ENCODE peak calls at places on chromosomes 16 and 17, in four cellular contexts. One of them, this sample, is unnamed.

GRCh38 chr17:44916059-44916780 is 920 bp upstream of the GFAP start:
- DNase-seq in Right ventricle myocardium superior: no peak
- DNase-seq in GM13976: no peak
- DNase-seq in activated gamma-delta T cell treated with anti-CD3 and anti-CD28 coated beads, Interleukin-2, amount 50 U/mL, for 16 hours: no peak
- DNase-seq in this sample: no peak

GRCh38 chr17:50187741-50188520 is 13.5 kb downstream of the COL1A1 start:
- DNase-seq in Right ventricle myocardium superior: no peak
- DNase-seq in GM13976: no peak
- DNase-seq in activated gamma-delta T cell treated with anti-CD3 and anti-CD28 coated beads, Interleukin-2, amount 50 U/mL, for 16 hours: no peak
- DNase-seq in this sample: no peak

GRCh38 chr16:88341551-88342290 is 41.0 kb upstream of the ZNF469 start:
- DNase-seq in Right ventricle myocardium superior: peak
- DNase-seq in GM13976: no peak
- DNase-seq in activated gamma-delta T cell treated with anti-CD3 and anti-CD28 coated beads, Interleukin-2, amount 50 U/mL, for 16 hours: no peak
- DNase-seq in this sample: no peak

GRCh38 chr17:63035271-63035670 is 69.2 kb downstream of the TANC2 start:
- DNase-seq in Right ventricle myocardium superior: no peak
- DNase-seq in GM13976: no peak
- DNase-seq in activated gamma-delta T cell treated with anti-CD3 and anti-CD28 coated beads, Interleukin-2, amount 50 U/mL, for 16 hours: no peak
- DNase-seq in this sample: no peak

GRCh38 chr17:82816358-82816757 is 23.5 kb downstream of the ZNF750 start:
- DNase-seq in Right ventricle myocardium superior: no peak
- DNase-seq in GM13976: no peak
- DNase-seq in activated gamma-delta T cell treated with anti-CD3 and anti-CD28 coated beads, Interleukin-2, amount 50 U/mL, for 16 hours: no peak
- DNase-seq in this sample: no peak

GRCh38 chr16:19774024-19774423 is 56.0 kb downstream of the IQCK start:
- DNase-seq in Right ventricle myocardium superior: no peak
- DNase-seq in GM13976: no peak
- DNase-seq in activated gamma-delta T cell treated with anti-CD3 and anti-CD28 coated beads, Interleukin-2, amount 50 U/mL, for 16 hours: no peak
- DNase-seq in this sample: no peak

GRCh38 chr16:11201498-11202259 is 54.3 kb downstream of the SOCS1 start:
- DNase-seq in Right ventricle myocardium superior: no peak
- DNase-seq in GM13976: no peak
- DNase-seq in activated gamma-delta T cell treated with anti-CD3 and anti-CD28 coated beads, Interleukin-2, amount 50 U/mL, for 16 hours: no peak
- DNase-seq in this sample: no peak

GRCh38 chr17:71118039-71118438 is 948.7 kb downstream of the KCNJ2 start:
- DNase-seq in Right ventricle myocardium superior: no peak
- DNase-seq in GM13976: no peak
- DNase-seq in activated gamma-delta T cell treated with anti-CD3 and anti-CD28 coated beads, Interleukin-2, amount 50 U/mL, for 16 hours: no peak
- DNase-seq in this sample: no peak

GRCh38 chr16:278863-279366 is 1.5 kb upstream of the ARHGDIG start:
- DNase-seq in Right ventricle myocardium superior: no peak
- DNase-seq in GM13976: peak
- DNase-seq in activated gamma-delta T cell treated with anti-CD3 and anti-CD28 coated beads, Interleukin-2, amount 50 U/mL, for 16 hours: no peak
- DNase-seq in this sample: no peak

GRCh38 chr16:55184052-55184451 is 140.0 kb upstream of the IRX6 start:
- DNase-seq in Right ventricle myocardium superior: no peak
- DNase-seq in GM13976: no peak
- DNase-seq in activated gamma-delta T cell treated with anti-CD3 and anti-CD28 coated beads, Interleukin-2, amount 50 U/mL, for 16 hours: no peak
- DNase-seq in this sample: no peak

GRCh38 chr17:45223541-45224528 is 2.1 kb downstream of the FMNL1 start:
- DNase-seq in Right ventricle myocardium superior: peak
- DNase-seq in GM13976: no peak
- DNase-seq in activated gamma-delta T cell treated with anti-CD3 and anti-CD28 coated beads, Interleukin-2, amount 50 U/mL, for 16 hours: peak
- DNase-seq in this sample: no peak

GRCh38 chr17:40557531-40558299 is 7.6 kb downstream of the CCR7 start:
- DNase-seq in Right ventricle myocardium superior: peak
- DNase-seq in GM13976: no peak
- DNase-seq in activated gamma-delta T cell treated with anti-CD3 and anti-CD28 coated beads, Interleukin-2, amount 50 U/mL, for 16 hours: no peak
- DNase-seq in this sample: no peak

GRCh38 chr17:45751466-45751865 is 32.7 kb upstream of the CRHR1 start:
- DNase-seq in Right ventricle myocardium superior: no peak
- DNase-seq in GM13976: no peak
- DNase-seq in activated gamma-delta T cell treated with anti-CD3 and anti-CD28 coated beads, Interleukin-2, amount 50 U/mL, for 16 hours: no peak
- DNase-seq in this sample: no peak

GRCh38 chr16:56482667-56483236 is 31.4 kb downstream of the OGFOD1 start:
- DNase-seq in Right ventricle myocardium superior: no peak
- DNase-seq in GM13976: no peak
- DNase-seq in activated gamma-delta T cell treated with anti-CD3 and anti-CD28 coated beads, Interleukin-2, amount 50 U/mL, for 16 hours: no peak
- DNase-seq in this sample: no peak

GRCh38 chr17:29615048-29615385 is 7.7 kb downstream of the CORO6 start:
- DNase-seq in Right ventricle myocardium superior: no peak
- DNase-seq in GM13976: peak
- DNase-seq in activated gamma-delta T cell treated with anti-CD3 and anti-CD28 coated beads, Interleukin-2, amount 50 U/mL, for 16 hours: no peak
- DNase-seq in this sample: peak

GRCh38 chr17:38747385-38748328 is 479 bp downstream of the PCGF2 start:
- DNase-seq in Right ventricle myocardium superior: peak
- DNase-seq in GM13976: peak
- DNase-seq in activated gamma-delta T cell treated with anti-CD3 and anti-CD28 coated beads, Interleukin-2, amount 50 U/mL, for 16 hours: no peak
- DNase-seq in this sample: peak

GRCh38 chr16:56657555-56658430 is at the start of gene MT1F:
- DNase-seq in Right ventricle myocardium superior: peak
- DNase-seq in GM13976: peak
- DNase-seq in activated gamma-delta T cell treated with anti-CD3 and anti-CD28 coated beads, Interleukin-2, amount 50 U/mL, for 16 hours: peak
- DNase-seq in this sample: no peak

GRCh38 chr17:82242698-82242976 is 13.8 kb downstream of the SLC16A3 start:
- DNase-seq in Right ventricle myocardium superior: no peak
- DNase-seq in GM13976: no peak
- DNase-seq in activated gamma-delta T cell treated with anti-CD3 and anti-CD28 coated beads, Interleukin-2, amount 50 U/mL, for 16 hours: no peak
- DNase-seq in this sample: no peak

GRCh38 chr17:60314423-60314822 is 77.5 kb downstream of the USP32 start:
- DNase-seq in Right ventricle myocardium superior: no peak
- DNase-seq in GM13976: peak
- DNase-seq in activated gamma-delta T cell treated with anti-CD3 and anti-CD28 coated beads, Interleukin-2, amount 50 U/mL, for 16 hours: no peak
- DNase-seq in this sample: peak

GRCh38 chr17:31645351-31645750 is 213.7 kb downstream of the COPRS start:
- DNase-seq in Right ventricle myocardium superior: no peak
- DNase-seq in GM13976: no peak
- DNase-seq in activated gamma-delta T cell treated with anti-CD3 and anti-CD28 coated beads, Interleukin-2, amount 50 U/mL, for 16 hours: no peak
- DNase-seq in this sample: no peak

GRCh38 chr17:6603746-6604325 is 36.7 kb downstream of the KIAA0753 start:
- DNase-seq in Right ventricle myocardium superior: no peak
- DNase-seq in GM13976: no peak
- DNase-seq in activated gamma-delta T cell treated with anti-CD3 and anti-CD28 coated beads, Interleukin-2, amount 50 U/mL, for 16 hours: no peak
- DNase-seq in this sample: no peak

GRCh38 chr17:83180996-83181481 is 101.6 kb downstream of the METRNL start:
- DNase-seq in Right ventricle myocardium superior: no peak
- DNase-seq in GM13976: no peak
- DNase-seq in activated gamma-delta T cell treated with anti-CD3 and anti-CD28 coated beads, Interleukin-2, amount 50 U/mL, for 16 hours: no peak
- DNase-seq in this sample: no peak

GRCh38 chr16:9437115-9437514 is 345.7 kb downstream of the HAPSTR1 start:
- DNase-seq in Right ventricle myocardium superior: no peak
- DNase-seq in GM13976: no peak
- DNase-seq in activated gamma-delta T cell treated with anti-CD3 and anti-CD28 coated beads, Interleukin-2, amount 50 U/mL, for 16 hours: no peak
- DNase-seq in this sample: no peak

GRCh38 chr17:66431080-66431795 is 128.8 kb downstream of the PRKCA start:
- DNase-seq in Right ventricle myocardium superior: no peak
- DNase-seq in GM13976: no peak
- DNase-seq in activated gamma-delta T cell treated with anti-CD3 and anti-CD28 coated beads, Interleukin-2, amount 50 U/mL, for 16 hours: no peak
- DNase-seq in this sample: no peak

GRCh38 chr16:67244387-67245188 is 2.7 kb downstream of the FHOD1 start:
- DNase-seq in Right ventricle myocardium superior: peak
- DNase-seq in GM13976: peak
- DNase-seq in activated gamma-delta T cell treated with anti-CD3 and anti-CD28 coated beads, Interleukin-2, amount 50 U/mL, for 16 hours: peak
- DNase-seq in this sample: peak

GRCh38 chr17:36837193-36837592 is 100.1 kb upstream of the LHX1 start:
- DNase-seq in Right ventricle myocardium superior: no peak
- DNase-seq in GM13976: no peak
- DNase-seq in activated gamma-delta T cell treated with anti-CD3 and anti-CD28 coated beads, Interleukin-2, amount 50 U/mL, for 16 hours: no peak
- DNase-seq in this sample: no peak

GRCh38 chr17:78737332-78737731 is 44.7 kb downstream of the CYTH1 start:
- DNase-seq in Right ventricle myocardium superior: no peak
- DNase-seq in GM13976: no peak
- DNase-seq in activated gamma-delta T cell treated with anti-CD3 and anti-CD28 coated beads, Interleukin-2, amount 50 U/mL, for 16 hours: no peak
- DNase-seq in this sample: no peak

GRCh38 chr17:1511756-1512321 is 4.6 kb downstream of the INPP5K start:
- DNase-seq in Right ventricle myocardium superior: peak
- DNase-seq in GM13976: no peak
- DNase-seq in activated gamma-delta T cell treated with anti-CD3 and anti-CD28 coated beads, Interleukin-2, amount 50 U/mL, for 16 hours: no peak
- DNase-seq in this sample: no peak

GRCh38 chr17:607341-608060 is 107.1 kb downstream of the VPS53 start:
- DNase-seq in Right ventricle myocardium superior: no peak
- DNase-seq in GM13976: no peak
- DNase-seq in activated gamma-delta T cell treated with anti-CD3 and anti-CD28 coated beads, Interleukin-2, amount 50 U/mL, for 16 hours: no peak
- DNase-seq in this sample: no peak

GRCh38 chr17:76458580-76459490 is 5.9 kb upstream of the UBE2O start:
- DNase-seq in Right ventricle myocardium superior: peak
- DNase-seq in GM13976: peak
- DNase-seq in activated gamma-delta T cell treated with anti-CD3 and anti-CD28 coated beads, Interleukin-2, amount 50 U/mL, for 16 hours: no peak
- DNase-seq in this sample: peak

GRCh38 chr17:50289268-50289667 is 15.0 kb downstream of the TMEM92 start:
- DNase-seq in Right ventricle myocardium superior: no peak
- DNase-seq in GM13976: no peak
- DNase-seq in activated gamma-delta T cell treated with anti-CD3 and anti-CD28 coated beads, Interleukin-2, amount 50 U/mL, for 16 hours: no peak
- DNase-seq in this sample: no peak

GRCh38 chr17:10197721-10198508 is 491 bp downstream of the GAS7 start:
- DNase-seq in Right ventricle myocardium superior: peak
- DNase-seq in GM13976: peak
- DNase-seq in activated gamma-delta T cell treated with anti-CD3 and anti-CD28 coated beads, Interleukin-2, amount 50 U/mL, for 16 hours: no peak
- DNase-seq in this sample: peak